ENCODE peak calls at places on chromosomes 4 and X, in six cellular contexts. S is neuronal stem cell, M is H1, X is IMR-90, R is H9, Q is mesenchymal stem cell. I is an unnamed sample.

GRCh38 chr4:124685851-124686250 is 26.7 kb downstream of the ANKRD50 start:
- DNase-seq in S (no peak), M (no peak), X (no peak), R (no peak), Q (no peak), I (peak)

GRCh38 chr4:164357957-164358356 is 396.0 kb upstream of the SMIM31 start:
- DNase-seq in S (no peak), M (no peak), X (peak), R (no peak), Q (no peak), I (peak)

GRCh38 chr4:121154103-121154515 is 10.0 kb downstream of the TNIP3 start:
- DNase-seq in S (no peak), M (no peak), X (no peak), R (no peak), Q (no peak), I (no peak)

GRCh38 chr4:180058731-180059215 is 2184.4 kb upstream of the TENM3 start:
- DNase-seq in S (peak), M (peak), X (peak), R (peak), Q (peak), I (peak)

GRCh38 chrX:151714367-151714766 is 1.5 kb upstream of the FATE1 start:
- DNase-seq in S (no peak), M (no peak), X (no peak), R (no peak), Q (no peak), I (peak)

GRCh38 chr4:155478336-155478825 is 101.6 kb upstream of the MAP9 start:
- DNase-seq in S (no peak), M (no peak), X (peak), R (no peak), Q (no peak), I (no peak)

GRCh38 chr4:86594559-86595425 is 677 bp downstream of the PTPN13 start:
- DNase-seq in S (peak), M (peak), X (peak), R (peak), Q (peak), I (peak)

GRCh38 chrX:30735839-30736238 is 82.6 kb downstream of the GK start:
- DNase-seq in S (peak), M (peak), X (peak), R (peak), Q (peak), I (peak)

GRCh38 chr4:29372971-29373370 is 1347.2 kb upstream of the PCDH7 start:
- DNase-seq in S (no peak), M (no peak), X (no peak), R (no peak), Q (no peak), I (no peak)

GRCh38 chr4:10161146-10161545 is 44.5 kb upstream of the WDR1 start:
- DNase-seq in S (no peak), M (no peak), X (peak), R (no peak), Q (no peak), I (no peak)

GRCh38 chr4:86233681-86234080 is 126.2 kb downstream of the MAPK10 start:
- DNase-seq in S (no peak), M (no peak), X (peak), R (no peak), Q (no peak), I (peak)

DNA sequence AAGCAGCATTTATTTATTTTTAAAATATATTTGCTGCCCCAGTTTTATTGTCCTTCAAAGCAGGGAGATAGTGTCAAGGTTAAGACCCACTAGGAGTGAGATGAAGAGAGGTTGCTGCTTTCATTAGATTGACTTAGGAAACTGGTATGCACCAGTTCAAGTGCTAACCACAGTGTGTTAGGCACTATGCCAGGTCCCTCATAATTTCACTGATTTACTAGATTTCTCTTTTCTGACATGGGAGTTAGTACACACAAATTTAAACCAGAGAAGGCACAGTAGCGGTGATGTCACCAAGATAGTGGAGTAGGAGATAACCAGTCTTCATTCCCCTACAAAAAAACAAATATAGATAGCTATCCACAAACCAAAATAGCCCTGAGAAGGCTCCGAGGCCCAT is 14.3 kb downstream of the RRAGB start:
- DNase-seq in S (no peak), M (no peak), X (no peak), R (no peak), Q (no peak), I (no peak)
- H3K23ac ChIP-seq in S (no peak), M (no peak), X (no peak), R (no peak), Q (no peak), I (no peak)

GRCh38 chr4:186857793-186858192 is 134.1 kb upstream of the FAT1 start:
- DNase-seq in S (no peak), M (no peak), X (no peak), R (no peak), Q (no peak), I (no peak)
- H3K18ac ChIP-seq in S (no peak), M (no peak), X (no peak), R (no peak), Q (no peak), I (no peak)

DNA sequence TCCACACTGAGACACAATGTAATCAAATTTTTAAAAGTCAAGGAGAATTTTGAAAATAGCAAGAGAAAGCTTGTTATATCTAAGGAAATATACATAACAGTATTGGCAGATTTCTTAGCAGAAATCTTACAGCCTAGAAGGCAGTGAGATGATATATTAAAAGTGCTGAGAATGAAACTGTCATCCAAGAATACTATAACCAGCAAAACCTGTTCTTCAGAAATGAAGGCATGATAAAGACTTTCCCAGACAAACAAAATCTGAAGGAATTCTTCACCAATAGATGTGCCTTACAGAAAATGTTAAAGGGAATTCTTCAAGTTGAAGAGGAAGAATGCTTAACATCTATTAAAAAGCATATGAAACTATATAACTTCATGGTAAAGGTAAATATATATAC is 73.6 kb downstream of the CPEB2 start:
- DNase-seq in S (no peak), M (no peak), X (no peak), R (no peak), Q (no peak), I (no peak)
- H2BK15ac ChIP-seq in S (no peak), M (no peak), X (no peak), R (no peak), Q (no peak), I (no peak)

GRCh38 chr4:40769266-40769665 is 19.5 kb downstream of the NSUN7 start:
- DNase-seq in S (no peak), M (no peak), X (peak), R (no peak), Q (no peak), I (no peak)
- H3K23ac ChIP-seq in S (no peak), M (no peak), X (no peak), R (no peak), Q (no peak), I (no peak)

GRCh38 chrX:45850775-45851433 is 650.2 kb upstream of the DIPK2B start:
- DNase-seq in S (no peak), M (peak), X (peak), R (peak), Q (peak), I (peak)
- H3K18ac ChIP-seq in S (peak), M (peak), X (peak), R (peak), Q (no peak), I (peak)

DNA sequence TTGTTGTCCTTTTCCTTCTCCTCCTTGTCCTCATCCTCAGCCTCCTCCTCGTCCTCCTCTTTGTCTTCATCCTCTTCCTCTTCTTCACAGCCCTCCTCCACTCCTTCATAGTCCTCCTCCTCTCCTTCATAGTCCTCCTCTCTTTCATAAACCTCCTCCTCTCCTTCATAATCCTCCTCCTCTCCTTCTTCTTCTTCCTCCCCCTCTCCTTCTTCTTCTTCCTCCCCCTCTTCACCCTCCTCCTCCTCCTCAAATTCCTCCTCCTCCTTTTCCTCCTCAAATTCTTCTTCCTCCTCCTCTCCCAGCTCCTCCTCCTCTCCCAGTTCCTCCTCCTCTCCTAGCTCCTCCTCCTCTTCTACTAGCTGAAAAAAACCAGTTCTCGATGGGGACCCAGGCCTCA is 143.8 kb upstream of the RADX start:
- DNase-seq in S (no peak), M (no peak), X (no peak), R (no peak), Q (no peak), I (no peak)
- H2BK15ac ChIP-seq in S (no peak), M (no peak), X (no peak), R (no peak), Q (no peak), I (no peak)